ENCODE peak calls at places on chromosome 11, in ten cellular contexts. F is HepG2, V is SK-N-SH, N is esophagus muscularis mucosa, L is stomach, Y is sigmoid colon, O is K562, A is H1, X is spleen, C is transverse colon. Q is an unnamed sample.

GRCh38 chr11:130314184-130314748 is 451 bp downstream of the ZBTB44 start:
- DNase-seq in C (peak; percentile 79), Y (peak; percentile 75), A (no peak), L (peak; percentile 74), N (no peak), O (peak; percentile 79), F (peak; percentile 20), V (peak; percentile 85), X (peak; percentile 95), Q (peak; percentile 61)

GRCh38 chr11:7899418-7899817 is 31.6 kb downstream of the OR10A6 start:
- DNase-seq in C (no peak), A (no peak), Y (no peak), X (no peak), V (no peak), N (peak; percentile 82), F (no peak), O (no peak), L (no peak), Q (no peak)

GRCh38 chr11:132962026-132962425 is 570.3 kb downstream of the OPCML start:
- DNase-seq in N (peak; percentile 86), F (no peak), L (no peak), V (peak; percentile 44), X (no peak), A (no peak), Y (no peak), C (no peak), O (no peak), Q (no peak)

GRCh38 chr11:124865181-124865901 is at the start of gene ROBO3:
- DNase-seq in F (no peak), O (no peak), X (no peak), C (no peak), Y (peak; percentile 56), V (peak; percentile 62), A (no peak), L (no peak), N (no peak), Q (no peak)

GRCh38 chr11:33835143-33835878 is 56.6 kb downstream of the LMO2 start:
- DNase-seq in V (peak; percentile 39), X (no peak), L (no peak), Y (no peak), C (no peak), N (no peak), O (peak; percentile 74), A (no peak), F (peak; percentile 33), Q (no peak)

GRCh38 chr11:32080381-32080980 is 10.4 kb upstream of the RCN1 start:
- DNase-seq in A (no peak), F (no peak), Y (no peak), N (no peak), L (no peak), V (no peak), X (no peak), O (no peak), C (no peak), Q (no peak)

GRCh38 chr11:18720811-18721575 is 5.0 kb downstream of the IGSF22 start:
- DNase-seq in N (no peak), L (peak; percentile 81), F (no peak), O (peak; percentile 67), X (peak; percentile 93), C (peak; percentile 87), Y (peak; percentile 91), A (peak; percentile 75), V (peak; percentile 89), Q (peak; percentile 79)

GRCh38 chr11:128901655-128902514 is 10.7 kb downstream of the KCNJ5 start:
- DNase-seq in X (no peak), L (no peak), N (no peak), O (no peak), F (no peak), A (no peak), C (no peak), V (no peak), Y (no peak), Q (no peak)

GRCh38 chr11:40445391-40445790 is 1014.1 kb downstream of the LRRC4C start:
- DNase-seq in C (no peak), A (no peak), X (no peak), Y (no peak), N (no peak), F (peak; percentile 8), O (no peak), L (no peak), V (no peak), Q (no peak)

GRCh38 chr11:123630126-123630531 is 24.3 kb downstream of the SCN3B start:
- DNase-seq in V (no peak), A (no peak), X (no peak), Y (no peak), N (no peak), O (no peak), L (no peak), F (no peak), C (no peak), Q (no peak)

GRCh38 chr11:58905141-58905715 is 34.1 kb upstream of the GLYATL1 start:
- DNase-seq in V (peak; percentile 75), L (no peak), C (no peak), X (no peak), Y (no peak), F (no peak), O (no peak), A (no peak), N (peak; percentile 60), Q (peak; percentile 15)

GRCh38 chr11:122977455-122978302 is 4.0 kb downstream of the BSX start:
- DNase-seq in F (no peak), X (no peak), O (no peak), A (no peak), C (no peak), L (no peak), V (peak; percentile 56), Y (peak; percentile 59), N (no peak), Q (no peak)

GRCh38 chr11:69232821-69233760 is 60.9 kb upstream of the MYEOV start:
- DNase-seq in F (no peak), A (no peak), O (no peak), X (no peak), N (no peak), C (no peak), L (peak; percentile 24), V (no peak), Y (peak; percentile 45), Q (no peak)

GRCh38 chr11:74253361-74253760 is 58.1 kb downstream of the P4HA3 start:
- DNase-seq in N (peak; percentile 66), F (no peak), X (no peak), L (no peak), V (no peak), O (no peak), A (no peak), Y (no peak), C (no peak), Q (no peak)

GRCh38 chr11:63592975-63593395 is 21.2 kb downstream of the PLAAT3 start:
- DNase-seq in O (peak; percentile 37), X (no peak), C (peak; percentile 18), V (peak; percentile 36), N (peak; percentile 45), L (no peak), F (no peak), Y (no peak), A (no peak), Q (no peak)

GRCh38 chr11:109121173-109121938 is 300.6 kb upstream of the C11orf87 start:
- DNase-seq in O (no peak), V (no peak), F (no peak), C (no peak), L (no peak), X (no peak), N (no peak), Y (no peak), A (no peak), Q (no peak)

GRCh38 chr11:123682976-123683375 is 28.6 kb upstream of the SCN3B start:
- DNase-seq in N (no peak), L (no peak), O (no peak), V (peak; percentile 75), Y (no peak), C (no peak), X (no peak), A (no peak), F (no peak), Q (no peak)

DNA sequence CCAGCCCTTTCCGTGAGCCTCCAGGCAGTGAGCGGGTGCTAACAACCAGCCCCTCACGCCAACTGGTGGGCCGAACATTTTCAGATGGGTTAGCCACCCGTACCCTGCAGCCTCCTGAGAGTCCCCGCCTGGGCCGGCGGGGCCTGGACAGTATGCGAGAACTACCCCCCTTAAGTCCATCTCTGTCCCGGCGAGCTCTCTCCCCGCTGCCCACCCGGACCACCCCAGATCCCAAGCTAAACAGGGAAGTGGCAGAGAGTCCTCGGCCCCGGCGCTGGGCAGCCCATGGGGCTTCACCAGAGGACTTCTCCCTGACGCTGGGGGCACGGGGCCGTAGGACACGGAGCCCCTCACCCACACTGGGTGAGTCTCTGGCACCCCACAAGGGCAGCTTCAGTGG is 20.6 kb downstream of the PHLDB1 start:
- DNase-seq in O (no peak), N (no peak), X (no peak), C (no peak), L (no peak), Y (no peak), A (no peak), V (no peak), F (no peak), Q (no peak)
- TF ChIP-seq POLR2AphosphoS5 in O (no peak), N (no peak), X (no peak), C (no peak), L (no peak), Y (no peak), A (no peak), V (no peak), F (no peak), Q (no peak)

DNA sequence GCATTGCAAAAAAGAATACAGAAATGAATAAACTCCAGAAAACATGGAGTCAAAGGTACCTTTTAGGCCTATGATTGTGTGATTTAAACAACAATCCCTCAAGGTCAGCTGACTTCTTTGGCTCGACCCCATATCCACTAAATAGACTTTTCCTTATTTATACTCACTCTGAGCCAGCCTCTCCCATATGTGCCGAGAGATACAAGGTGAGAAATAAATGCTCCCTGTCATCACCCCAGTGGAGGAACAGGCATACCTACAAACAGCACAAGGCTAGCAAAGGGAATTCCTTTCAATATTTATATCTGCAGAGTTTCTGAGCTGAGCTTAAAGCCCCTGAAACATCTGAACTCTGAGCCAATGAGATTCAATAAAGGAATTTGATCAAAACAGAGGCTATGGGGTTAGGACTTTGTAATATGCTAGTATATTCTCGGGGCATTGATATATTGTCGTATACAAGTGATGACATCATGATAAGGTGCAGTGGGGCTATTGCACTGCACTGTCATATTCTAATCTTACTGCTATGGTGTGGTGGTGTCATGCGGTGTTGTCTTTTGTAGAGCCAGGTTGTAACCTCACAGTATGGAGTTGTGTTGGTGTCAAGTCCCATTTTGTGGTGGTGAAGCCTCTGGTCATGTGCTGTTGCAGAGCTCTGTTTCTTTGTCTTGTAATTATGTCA is 56.0 kb upstream of the GALNT18 start:
- DNase-seq in N (no peak), Y (no peak), O (no peak), C (no peak), V (no peak), L (no peak), A (no peak), X (no peak), F (no peak), Q (no peak)
- H3K4me1 ChIP-seq in N (peaks cover 23% of the 10 kb centered on the region), Y (peaks cover 7% of the 10 kb centered on the region), O (no peaks in the 10 kb centered on the region), C (no peaks in the 10 kb centered on the region), V (no peaks in the 10 kb centered on the region), L (no peaks in the 10 kb centered on the region), A (no peaks in the 10 kb centered on the region), X (no peaks in the 10 kb centered on the region), F (no peaks in the 10 kb centered on the region), Q (no peaks in the 10 kb centered on the region)

GRCh38 chr11:88831303-88831890 is 234.4 kb downstream of the GRM5 start:
- DNase-seq in C (no peak), A (no peak), F (no peak), N (no peak), Y (no peak), V (no peak), O (no peak), X (no peak), L (no peak), Q (no peak)
- TF ChIP-seq POLR2AphosphoS5 in C (no peak), A (no peak), F (no peak), N (no peak), Y (no peak), V (no peak), O (no peak), X (no peak), L (no peak), Q (no peak)

GRCh38 chr11:68127791-68128681 is 6.8 kb upstream of the CHKA start:
- DNase-seq in F (peak; percentile 90), V (peak; percentile 98), Y (peak; percentile 78), L (peak; percentile 90), A (peak; percentile 94), C (peak; percentile 50), N (no peak), X (peak; percentile 80), O (peak; percentile 74), Q (peak; percentile 89)
- H3K4me1 ChIP-seq in F (peaks cover 66% of the 10 kb centered on the region), V (peaks cover 8% of the 10 kb centered on the region), Y (peaks cover 16% of the 10 kb centered on the region), L (peaks cover 46% of the 10 kb centered on the region), A (peaks cover 14% of the 10 kb centered on the region), C (peaks cover 25% of the 10 kb centered on the region), N (peaks cover 23% of the 10 kb centered on the region), X (peaks cover 23% of the 10 kb centered on the region), O (peaks cover 16% of the 10 kb centered on the region), Q (peaks cover 7% of the 10 kb centered on the region)

Q was measured in prostate gland.